ENCODE peak calls at places on chromosomes 2 and 18, in four cellular contexts. K is WTC11, T is K562, L is GM12878. H is an unnamed sample.

GRCh38 chr2:149329068-149329467 is 1.3 kb upstream of the LYPD6 start:
- DNase-seq in K (peak), T (no peak), L (no peak), H (no peak)

GRCh38 chr2:26696352-26696816 is 3.9 kb downstream of the KCNK3 start:
- DNase-seq in K (no peak), T (no peak), L (no peak), H (no peak)

GRCh38 chr18:26057208-26057821 is 33.1 kb downstream of the SS18 start:
- DNase-seq in K (no peak), T (no peak), L (no peak), H (no peak)

GRCh38 chr18:37578886-37579513 is 13.4 kb upstream of the CELF4 start:
- DNase-seq in K (no peak), T (peak), L (no peak), H (peak)

GRCh38 chr2:51997571-51997970 is 965.6 kb upstream of the NRXN1 start:
- DNase-seq in K (no peak), T (no peak), L (no peak), H (no peak)

GRCh38 chr2:1925928-1926327 is 181.6 kb upstream of the PXDN start:
- DNase-seq in K (no peak), T (no peak), L (no peak), H (no peak)

GRCh38 chr18:10378688-10379465 is 75.6 kb upstream of the APCDD1 start:
- DNase-seq in K (no peak), T (no peak), L (no peak), H (no peak)

GRCh38 chr18:47756364-47757016 is 174.0 kb downstream of the SMAD2 start:
- DNase-seq in K (peak), T (peak), L (no peak), H (peak)

GRCh38 chr18:79698668-79699335 is 19.2 kb downstream of the CTDP1 start:
- DNase-seq in K (no peak), T (no peak), L (no peak), H (no peak)

GRCh38 chr18:12236934-12237832 is 17.0 kb upstream of the CIDEA start:
- DNase-seq in K (peak), T (peak), L (no peak), H (peak)

GRCh38 chr2:176076063-176076462 is 7.7 kb downstream of the EVX2 start:
- DNase-seq in K (no peak), T (no peak), L (no peak), H (no peak)

GRCh38 chr2:27249891-27250651 is 12.8 kb downstream of the SLC30A3 start:
- DNase-seq in K (peak), T (peak), L (no peak), H (peak)

GRCh38 chr2:147297820-147298219 is 547.0 kb upstream of the ACVR2A start:
- DNase-seq in K (no peak), T (no peak), L (peak), H (no peak)

GRCh38 chr18:63299837-63300787 is 19.5 kb downstream of the BCL2 start:
- DNase-seq in K (no peak), T (no peak), L (no peak), H (no peak)

GRCh38 chr18:58287626-58288289 is 243.7 kb downstream of the NEDD4L start:
- DNase-seq in K (no peak), T (no peak), L (no peak), H (peak)

GRCh38 chr18:58286793-58287625 is 243.0 kb downstream of the NEDD4L start:
- DNase-seq in K (no peak), T (no peak), L (no peak), H (peak)

GRCh38 chr18:58290059-58290747 is 246.2 kb downstream of the NEDD4L start:
- DNase-seq in K (no peak), T (no peak), L (no peak), H (no peak)

GRCh38 chr18:58291131-58291530 is 247.1 kb downstream of the NEDD4L start:
- DNase-seq in K (no peak), T (no peak), L (no peak), H (no peak)

DNA sequence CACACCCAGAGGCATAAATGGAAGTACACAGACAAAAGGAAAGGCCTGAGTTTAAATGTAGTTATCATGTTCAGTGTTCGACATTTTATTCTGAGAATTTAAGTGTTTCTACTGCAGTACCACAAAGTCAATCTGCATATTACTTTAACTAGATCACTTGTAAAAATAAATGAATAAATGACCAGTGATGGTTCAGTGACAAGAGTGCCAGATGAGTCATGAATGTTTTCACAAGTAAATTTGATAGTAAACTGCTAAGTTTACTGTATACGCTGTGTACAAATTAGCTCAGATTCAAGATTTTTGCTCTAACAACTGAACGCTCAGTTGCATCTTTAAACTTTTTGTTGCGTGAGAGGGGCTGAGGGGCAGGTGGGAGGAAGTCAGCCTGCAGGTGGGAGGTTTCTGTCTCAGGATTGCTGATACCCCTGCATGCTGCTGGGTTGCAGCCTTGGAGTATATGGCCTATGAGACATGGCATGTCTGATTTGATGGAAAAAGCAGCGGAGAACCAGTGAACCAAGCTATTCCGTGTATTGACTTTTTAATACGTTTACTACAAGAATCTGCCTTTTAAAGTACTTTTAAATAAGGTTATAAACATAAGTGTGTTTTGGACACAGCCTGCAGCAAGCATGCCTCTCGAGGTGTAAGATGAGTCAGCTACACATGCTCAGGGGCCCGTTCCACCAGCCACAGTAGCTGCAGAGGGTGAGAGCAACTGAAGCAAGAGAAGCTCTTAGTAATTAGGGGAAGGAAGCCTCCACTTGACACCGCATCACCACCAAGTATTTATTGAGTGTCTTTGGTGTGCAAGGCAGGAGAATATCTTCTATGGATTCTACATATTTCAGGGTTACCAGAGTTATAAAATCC is 245.1 kb downstream of the NEDD4L start:
- DNase-seq in K (no peak), T (no peak), L (no peak), H (no peak)
- TF ChIP-seq NR2C2 in K (no peak), T (no peak), L (no peak), H (no peak)

GRCh38 chr2:127969455-127969854 is 58.4 kb downstream of the SAP130 start:
- DNase-seq in K (no peak), T (no peak), L (no peak), H (no peak)

GRCh38 chr2:127968610-127969339 is 59.1 kb downstream of the SAP130 start:
- DNase-seq in K (no peak), T (no peak), L (no peak), H (no peak)
- TF ChIP-seq NR2C2 in K (no peak), T (no peak), L (no peak), H (no peak)

GRCh38 chr2:54575379-54575888 is 119.3 kb downstream of the SPTBN1 start:
- DNase-seq in K (no peak), T (no peak), L (no peak), H (no peak)
- TF ChIP-seq NR2C2 in K (no peak), T (no peak), L (no peak), H (no peak)

GRCh38 chr2:21161122-21161521 is 37.4 kb downstream of the TDRD15 start:
- DNase-seq in K (no peak), T (no peak), L (no peak), H (no peak)

GRCh38 chr2:21155365-21156136 is 31.8 kb downstream of the TDRD15 start:
- DNase-seq in K (no peak), T (no peak), L (no peak), H (peak)
- TF ChIP-seq NR2C2 in K (no peak), T (no peak), L (no peak), H (peak)

GRCh38 chr2:227576812-227577211 is 21.9 kb upstream of the SCYGR2 start:
- DNase-seq in K (no peak), T (no peak), L (no peak), H (no peak)

GRCh38 chr2:227576110-227576509 is 22.6 kb upstream of the SCYGR2 start:
- DNase-seq in K (no peak), T (no peak), L (no peak), H (no peak)

GRCh38 chr2:227582369-227582768 is 16.3 kb upstream of the SCYGR2 start:
- DNase-seq in K (no peak), T (no peak), L (no peak), H (no peak)

GRCh38 chr2:227578642-227579041 is 20.1 kb upstream of the SCYGR2 start:
- DNase-seq in K (no peak), T (no peak), L (no peak), H (no peak)

DNA sequence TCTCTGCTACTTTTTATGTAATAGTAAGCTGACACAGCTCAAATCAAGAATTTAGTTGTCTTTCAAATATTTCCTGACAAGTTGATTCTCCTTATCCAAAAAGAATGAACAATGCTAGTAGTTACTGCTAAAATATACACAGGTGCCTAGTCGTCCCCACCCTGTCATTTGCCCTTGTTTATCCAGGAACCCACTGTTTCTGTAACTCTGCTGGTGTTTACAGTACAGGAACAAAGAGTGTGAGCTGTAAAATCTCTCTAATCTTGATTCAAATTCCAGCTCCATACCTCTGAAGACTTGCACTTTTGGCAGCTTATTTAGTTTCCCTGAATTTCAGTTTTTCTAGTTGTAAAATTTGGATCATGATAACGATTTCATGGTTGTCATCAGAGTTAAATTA is 21.1 kb upstream of the SCYGR2 start:
- DNase-seq in K (no peak), T (no peak), L (no peak), H (peak)
- TF ChIP-seq NR2C2 in K (no peak), T (no peak), L (no peak), H (no peak)

H was measured in HepG2.